ENCODE peak calls at places on chromosomes 5 and 9, in five cellular contexts. U is GM12878, W is SK-N-SH, N is HepG2, Z is IMR-90. A is an unnamed sample.

GRCh38 chr5:181261320-181262085 is 560 bp upstream of the TRIM52 start:
- DNase-seq in U (no peak), W (peak; percentile 84), N (peak; percentile 61), Z (peak; percentile 50), A (peak; percentile 75)

GRCh38 chr9:81321551-81321950 is 367.8 kb downstream of the TLE1 start:
- DNase-seq in U (no peak), W (no peak), N (no peak), Z (peak; percentile 11), A (no peak)

GRCh38 chr5:122195784-122196394 is 66.5 kb downstream of the ZNF474 start:
- DNase-seq in U (no peak), W (peak; percentile 35), N (peak; percentile 11), Z (peak; percentile 70), A (peak; percentile 20)

GRCh38 chr5:68368280-68368679 is 152.7 kb downstream of the PIK3R1 start:
- DNase-seq in U (no peak), W (no peak), N (peak; percentile 1), Z (peak; percentile 2), A (no peak)

GRCh38 chr9:38620483-38621433 is at the start of gene ANKRD18A:
- DNase-seq in U (no peak), W (peak; percentile 91), N (peak; percentile 89), Z (peak; percentile 41), A (no peak)

GRCh38 chr9:21565137-21565536 is 83.0 kb upstream of the IFNE start:
- DNase-seq in U (no peak), W (no peak), N (no peak), Z (no peak), A (no peak)

GRCh38 chr5:1550287-1551076 is 26.7 kb upstream of the LPCAT1 start:
- DNase-seq in U (no peak), W (no peak), N (no peak), Z (no peak), A (peak; percentile 4)

GRCh38 chr9:128412120-128412790 is 8.4 kb upstream of the CERCAM start:
- DNase-seq in U (no peak), W (peak; percentile 87), N (peak; percentile 58), Z (peak; percentile 31), A (peak; percentile 66)

GRCh38 chr5:140926211-140926902 is at the start of gene PCDHAC1:
- DNase-seq in U (no peak), W (peak; percentile 95), N (no peak), Z (no peak), A (no peak)

GRCh38 chr5:96868603-96869371 is 7.5 kb upstream of the ERAP2 start:
- DNase-seq in U (no peak), W (peak; percentile 32), N (peak; percentile 62), Z (peak; percentile 82), A (peak; percentile 51)

GRCh38 chr9:31412081-31412480 is 972.4 kb upstream of the ACO1 start:
- DNase-seq in U (no peak), W (no peak), N (no peak), Z (no peak), A (no peak)

GRCh38 chr5:81631124-81631523 is 119.8 kb downstream of the SSBP2 start:
- DNase-seq in U (peak; percentile 51), W (no peak), N (no peak), Z (no peak), A (no peak)

GRCh38 chr5:157761690-157762611 is 18.4 kb downstream of the LSM11 start:
- DNase-seq in U (no peak), W (peak; percentile 75), N (peak; percentile 60), Z (peak; percentile 72), A (peak; percentile 61)

GRCh38 chr5:139796061-139796806 is 626 bp downstream of the PSD2 start:
- DNase-seq in U (no peak), W (peak; percentile 83), N (no peak), Z (no peak), A (no peak)

GRCh38 chr5:179841621-179842020 is 17.0 kb downstream of the MRNIP start:
- DNase-seq in U (no peak), W (no peak), N (no peak), Z (no peak), A (no peak)

GRCh38 chr9:24242599-24242998 is 303.1 kb downstream of the IZUMO3 start:
- DNase-seq in U (no peak), W (no peak), N (no peak), Z (no peak), A (no peak)

GRCh38 chr9:136853596-136854112 is 1.5 kb downstream of the MAMDC4 start:
- DNase-seq in U (no peak), W (no peak), N (no peak), Z (no peak), A (no peak)

GRCh38 chr5:90783460-90784333 is 225.1 kb downstream of the ADGRV1 start:
- DNase-seq in U (peak; percentile 25), W (peak; percentile 43), N (peak; percentile 44), Z (peak; percentile 51), A (peak; percentile 81)

DNA sequence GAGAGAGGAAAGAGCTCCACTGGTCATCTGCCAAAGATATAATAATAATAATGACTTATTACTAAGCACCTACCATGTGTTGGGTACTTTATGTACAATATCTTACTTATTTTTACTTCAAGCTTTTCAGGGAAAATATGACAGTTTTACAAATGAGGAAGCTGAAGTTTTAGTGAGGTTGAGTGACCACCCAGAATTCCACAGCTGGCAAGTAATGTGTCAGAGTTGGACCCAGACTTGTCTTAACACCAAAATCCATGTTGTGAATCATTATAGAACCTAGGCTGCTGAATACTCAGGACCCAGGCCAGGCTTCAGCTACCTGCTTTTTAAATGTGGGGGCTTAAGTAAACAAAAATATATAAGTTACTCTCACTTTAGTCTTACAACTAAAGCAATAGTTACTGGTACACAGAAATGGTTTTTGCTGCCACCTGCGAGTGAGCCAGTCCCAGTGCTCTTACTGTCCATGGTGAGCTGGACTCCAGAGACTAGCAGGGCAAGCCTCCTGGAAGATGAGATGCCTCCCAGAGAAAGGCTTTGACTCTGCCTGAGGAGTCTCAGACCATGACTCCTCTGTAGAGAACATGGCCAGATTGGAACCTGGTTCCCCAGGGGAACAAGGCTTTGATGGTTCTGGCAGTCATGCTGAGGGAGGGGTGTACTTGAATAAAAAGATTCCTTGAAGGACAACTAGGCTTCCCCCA is 29.9 kb downstream of the RUSC2 start:
- DNase-seq in U (no peak), W (no peak), N (no peak), Z (no peak), A (no peak)
- TF ChIP-seq MXI1 in U (no peak), W (no peak), N (no peak), Z (no peak), A (no peak)

GRCh38 chr5:72179816-72180440 is 72.7 kb downstream of the MAP1B start:
- DNase-seq in U (no peak), W (no peak), N (no peak), Z (no peak), A (no peak)
- TF ChIP-seq MXI1 in U (no peak), W (no peak), N (no peak), Z (no peak), A (no peak)

GRCh38 chr5:38462972-38463633 is 93.3 kb downstream of the LIFR start:
- DNase-seq in U (no peak), W (no peak), N (no peak), Z (peak; percentile 65), A (no peak)
- TF ChIP-seq MXI1 in U (no peak), W (no peak), N (no peak), Z (no peak), A (no peak)

GRCh38 chr5:59276277-59276647 is 617.3 kb downstream of the PDE4D start:
- DNase-seq in U (no peak), W (no peak), N (no peak), Z (no peak), A (no peak)
- TF ChIP-seq MXI1 in U (no peak), W (no peak), N (no peak), Z (no peak), A (no peak)

GRCh38 chr9:133160742-133161541 is 2.8 kb downstream of the GBGT1 start:
- DNase-seq in U (no peak), W (peak; percentile 88), N (peak; percentile 52), Z (peak; percentile 61), A (peak; percentile 86)
- TF ChIP-seq MXI1 in U (no peak), W (peak; percentile 69), N (no peak), Z (no peak), A (no peak)

GRCh38 chr5:134541736-134542376 is 16.4 kb downstream of the JADE2 start:
- DNase-seq in U (no peak), W (no peak), N (no peak), Z (peak; percentile 64), A (peak; percentile 58)
- TF ChIP-seq MXI1 in U (no peak), W (no peak), N (no peak), Z (peak; percentile 52), A (no peak)

DNA sequence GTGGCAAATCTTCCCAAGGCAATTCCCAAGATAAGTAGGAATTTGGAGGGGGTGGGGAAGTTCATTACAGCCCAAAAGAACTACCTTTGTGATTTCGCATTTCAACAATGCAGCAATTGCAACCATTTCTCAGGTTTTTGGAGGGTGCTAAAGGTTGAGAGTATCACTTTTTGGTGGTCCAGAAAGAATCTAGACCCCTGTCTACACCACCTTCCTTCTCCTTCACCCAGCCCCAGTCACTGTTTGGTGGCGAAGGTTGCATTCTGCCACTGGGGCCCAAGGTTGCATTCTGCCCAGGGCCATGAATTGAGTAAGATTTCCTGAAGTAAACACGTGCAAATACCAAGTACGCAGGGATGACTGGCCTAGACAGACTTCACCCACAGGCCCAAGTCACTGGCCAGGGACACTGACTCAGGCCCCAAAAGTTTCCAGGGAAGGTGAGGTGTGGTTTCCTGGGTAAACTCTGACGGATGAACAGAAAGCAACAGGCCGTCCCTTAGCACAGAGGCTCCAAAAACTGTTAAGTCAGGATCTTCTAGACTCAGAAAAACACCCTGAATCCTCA is 5.7 kb downstream of the PDE6A start:
- DNase-seq in U (no peak), W (no peak), N (no peak), Z (peak; percentile 84), A (no peak)
- TF ChIP-seq MXI1 in U (no peak), W (no peak), N (no peak), Z (no peak), A (no peak)

GRCh38 chr9:105114956-105115728 is 129.3 kb upstream of the SLC44A1 start:
- DNase-seq in U (peak; percentile 20), W (no peak), N (no peak), Z (peak; percentile 33), A (no peak)
- TF ChIP-seq MXI1 in U (no peak), W (no peak), N (no peak), Z (no peak), A (no peak)

GRCh38 chr5:112880219-112880964 is 19.3 kb downstream of the SRP19 start:
- DNase-seq in U (no peak), W (no peak), N (no peak), Z (no peak), A (no peak)

GRCh38 chr5:112883192-112883591 is 22.1 kb downstream of the SRP19 start:
- DNase-seq in U (no peak), W (no peak), N (no peak), Z (no peak), A (no peak)

GRCh38 chr5:112876362-112876761 is 15.3 kb downstream of the SRP19 start:
- DNase-seq in U (no peak), W (no peak), N (no peak), Z (no peak), A (no peak)

GRCh38 chr5:112878760-112879159 is 17.7 kb downstream of the SRP19 start:
- DNase-seq in U (no peak), W (no peak), N (no peak), Z (peak; percentile 46), A (peak; percentile 47)
- TF ChIP-seq MXI1 in U (no peak), W (no peak), N (no peak), Z (no peak), A (no peak)

DNA sequence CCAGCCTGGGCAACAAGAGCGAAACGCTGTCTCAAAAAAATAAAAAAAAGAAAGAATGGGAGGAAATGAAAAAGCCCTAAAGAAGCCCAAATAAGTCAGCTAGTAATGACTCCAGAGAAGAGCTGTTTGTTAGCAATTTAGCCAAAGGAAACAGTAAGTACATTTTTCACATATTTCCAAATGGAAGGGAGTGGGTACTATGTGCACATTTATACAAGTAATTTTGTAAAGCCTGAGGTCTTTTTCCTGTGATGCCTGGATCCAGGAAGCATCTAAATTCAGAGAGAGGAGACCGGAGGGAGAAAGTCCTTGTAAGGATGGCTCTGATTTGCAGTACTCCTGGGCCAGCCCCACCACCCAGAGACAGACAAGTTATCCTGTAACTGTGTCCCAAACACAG is 14.7 kb downstream of the FBP1 start:
- DNase-seq in U (no peak), W (no peak), N (no peak), Z (no peak), A (no peak)
- TF ChIP-seq MXI1 in U (no peak), W (no peak), N (no peak), Z (no peak), A (no peak)